ENCODE peak calls at places on chromosomes 6 and 20, in five cellular contexts. Z is sciatic nerve, U is AG09319, L is substantia nigra, B is dorsolateral prefrontal cortex. E is an unnamed sample.
A peak's percentile ranks its signal among the peaks of the same experiment; 100 is the strongest.

GRCh38 chr6:2020909-2021308 is 224.5 kb downstream of the GMDS start:
- DNase-seq in Z (no peak), U (peak; percentile 79), L (no peak), B (no peak), E (no peak)

GRCh38 chr6:144284753-144285547 is at the start of gene UTRN:
- DNase-seq in Z (peak; percentile 91), U (peak; percentile 67), L (peak; percentile 28), B (peak; percentile 12), E (peak; percentile 90)

GRCh38 chr6:162260024-162260423 is 467.5 kb downstream of the PRKN start:
- DNase-seq in Z (no peak), U (no peak), L (no peak), B (no peak), E (no peak)

GRCh38 chr20:53903652-53903987 is 166.8 kb downstream of the BCAS1 start:
- DNase-seq in Z (no peak), U (no peak), L (no peak), B (no peak), E (no peak)

GRCh38 chr6:16322666-16323312 is 84.4 kb downstream of the GMPR start:
- DNase-seq in Z (peak; percentile 63), U (no peak), L (no peak), B (peak; percentile 86), E (no peak)

GRCh38 chr6:37365791-37366190 is 12.0 kb downstream of the RNF8 start:
- DNase-seq in Z (no peak), U (no peak), L (no peak), B (no peak), E (no peak)

GRCh38 chr6:131534654-131534956 is 38.4 kb upstream of the ARG1 start:
- DNase-seq in Z (no peak), U (no peak), L (no peak), B (no peak), E (no peak)

GRCh38 chr6:149440735-149441662 is 40.9 kb downstream of the SUMO4 start:
- DNase-seq in Z (no peak), U (no peak), L (no peak), B (no peak), E (no peak)

GRCh38 chr20:15756001-15756400 is 817.2 kb downstream of the KIF16B start:
- DNase-seq in Z (no peak), U (no peak), L (no peak), B (no peak), E (no peak)

GRCh38 chr6:112150363-112150762 is 63.0 kb downstream of the FAM229B start:
- DNase-seq in Z (no peak), U (peak; percentile 37), L (no peak), B (no peak), E (no peak)

GRCh38 chr6:81331526-81331925 is 421.0 kb downstream of the TENT5A start:
- DNase-seq in Z (no peak), U (no peak), L (no peak), B (no peak), E (no peak)

GRCh38 chr6:143549630-143550268 is 38.2 kb upstream of the FUCA2 start:
- DNase-seq in Z (no peak), U (no peak), L (no peak), B (no peak), E (no peak)

GRCh38 chr6:5705256-5705655 is 301.5 kb downstream of the NRN1 start:
- DNase-seq in Z (no peak), U (no peak), L (no peak), B (no peak), E (no peak)

GRCh38 chr6:138415125-138415524 is 11.1 kb downstream of the HEBP2 start:
- DNase-seq in Z (no peak), U (no peak), L (no peak), B (peak; percentile 75), E (no peak)

GRCh38 chr6:6494677-6495076 is 93.8 kb upstream of the LY86 start:
- DNase-seq in Z (peak; percentile 74), U (no peak), L (no peak), B (peak; percentile 47), E (no peak)

E was measured in coronary artery.